ENCODE peak calls at places on chromosomes 6 and 20, in six cellular contexts. E, G, K, F, Y and V are unnamed samples.

GRCh38 chr6:106473807-106474206 is 113.3 kb downstream of the CRYBG1 start:
- DNase-seq in G (peak; percentile 81), Y (no peak), K (no peak), F (no peak), E (no peak), V (no peak)

GRCh38 chr20:62576815-62577214 is 65.5 kb upstream of the SLCO4A1 start:
- DNase-seq in F (no peak), G (peak; percentile 29), E (no peak), K (no peak), Y (no peak), V (no peak)

GRCh38 chr20:62875419-62876355 is 14.1 kb upstream of the TCFL5 start:
- DNase-seq in G (peak; percentile 82), Y (no peak), E (peak; percentile 61), K (peak; percentile 77), F (peak; percentile 57), V (peak; percentile 79)

GRCh38 chr6:48101277-48101676 is 9.7 kb downstream of the PTCHD4 start:
- DNase-seq in G (peak; percentile 19), K (no peak), E (no peak), F (no peak), Y (no peak), V (no peak)

GRCh38 chr6:34249469-34250370 is 914 bp upstream of the SMIM29 start:
- DNase-seq in F (no peak), G (no peak), K (no peak), Y (peak; percentile 13), E (no peak), V (no peak)

GRCh38 chr6:108497883-108498282 is 62.8 kb upstream of the FOXO3 start:
- DNase-seq in F (no peak), Y (peak; percentile 14), E (no peak), G (peak; percentile 80), K (peak; percentile 31), V (peak; percentile 42)

GRCh38 chr6:166166314-166167257 is 1.1 kb downstream of the TBXT start:
- DNase-seq in K (no peak), G (no peak), Y (no peak), E (no peak), F (no peak), V (no peak)

GRCh38 chr6:77447254-77447653 is 16.0 kb downstream of the HTR1B start:
- DNase-seq in G (no peak), E (no peak), F (no peak), Y (no peak), K (no peak), V (no peak)

GRCh38 chr6:606829-607379 is 50.0 kb downstream of the HUS1B start:
- DNase-seq in E (no peak), K (no peak), Y (no peak), F (no peak), G (no peak), V (no peak)

GRCh38 chr20:53738945-53739798 is 145.5 kb upstream of the ZNF217 start:
- DNase-seq in K (peak; percentile 27), G (peak; percentile 12), Y (peak; percentile 36), E (no peak), F (peak; percentile 31), V (no peak)

GRCh38 chr20:25016471-25016870 is 23.9 kb upstream of the APMAP start:
- DNase-seq in F (no peak), K (no peak), G (no peak), E (peak; percentile 14), Y (no peak), V (no peak)

GRCh38 chr6:35378281-35378680 is 35.9 kb downstream of the PPARD start:
- DNase-seq in E (no peak), Y (no peak), F (no peak), G (no peak), K (no peak), V (no peak)

GRCh38 chr6:56839533-56840183 is 115.2 kb upstream of the BEND6 start:
- DNase-seq in F (no peak), K (no peak), E (no peak), Y (no peak), G (no peak), V (no peak)

GRCh38 chr20:58092871-58093270 is 135.6 kb downstream of the ANKRD60 start:
- DNase-seq in G (no peak), K (no peak), E (no peak), Y (no peak), F (no peak), V (no peak)

GRCh38 chr6:131013495-131013894 is 49.5 kb downstream of the EPB41L2 start:
- DNase-seq in E (no peak), K (peak; percentile 12), F (no peak), G (peak; percentile 96), Y (no peak), V (no peak)

GRCh38 chr20:9608639-9609440 is 94.5 kb downstream of the LAMP5 start:
- DNase-seq in G (no peak), E (no peak), Y (no peak), F (no peak), K (no peak), V (no peak)

GRCh38 chr6:108564178-108564577 is 3.5 kb downstream of the FOXO3 start:
- DNase-seq in G (peak; percentile 85), K (no peak), F (no peak), E (no peak), Y (no peak), V (no peak)

GRCh38 chr6:122947355-122947754 is 48.7 kb upstream of the CLVS2 start:
- DNase-seq in E (no peak), Y (no peak), K (no peak), F (no peak), G (peak; percentile 47), V (peak; percentile 23)

GRCh38 chr6:75210885-75211739 is 5.3 kb upstream of the COL12A1 start:
- DNase-seq in G (peak; percentile 87), K (peak; percentile 73), E (no peak), F (no peak), Y (peak; percentile 75), V (peak; percentile 64)

GRCh38 chr6:167855825-167856425 is 29.2 kb downstream of the AFDN start:
- DNase-seq in F (no peak), G (peak; percentile 98), E (no peak), Y (no peak), K (no peak), V (no peak)

GRCh38 chr6:85273870-85274269 is 176.0 kb upstream of the NT5E start:
- DNase-seq in E (no peak), K (no peak), G (peak; percentile 26), F (no peak), Y (no peak), V (no peak)

GRCh38 chr6:26331809-26332226 is 33.2 kb upstream of the BTN3A2 start:
- DNase-seq in Y (peak; percentile 36), G (no peak), E (no peak), F (no peak), K (no peak), V (no peak)

GRCh38 chr6:14925025-14925595 is 320.8 kb upstream of the JARID2 start:
- DNase-seq in F (no peak), K (no peak), E (no peak), G (no peak), Y (no peak), V (no peak)

GRCh38 chr20:4711511-4711910 is 10.2 kb upstream of the PRND start:
- DNase-seq in E (no peak), Y (no peak), F (no peak), K (no peak), G (no peak), V (no peak)

GRCh38 chr20:33079267-33079666 is at the start of gene BPIFB4:
- DNase-seq in E (no peak), G (peak; percentile 7), K (no peak), Y (no peak), F (no peak), V (no peak)

GRCh38 chr6:100856146-100856545 is 25.0 kb downstream of the ASCC3 start:
- DNase-seq in K (no peak), F (no peak), G (no peak), Y (no peak), E (no peak), V (no peak)

GRCh38 chr6:88982720-88983119 is 19.3 kb upstream of the RNGTT start:
- DNase-seq in F (no peak), G (peak; percentile 85), Y (peak; percentile 66), E (no peak), K (peak; percentile 73), V (no peak)

GRCh38 chr6:131949909-131950766 is 1.0 kb downstream of the CCN2 start:
- DNase-seq in E (peak; percentile 73), F (no peak), K (peak; percentile 83), Y (peak; percentile 63), G (peak; percentile 97), V (peak; percentile 74)

GRCh38 chr6:169371344-169372144 is 117.9 kb upstream of the THBS2 start:
- DNase-seq in F (no peak), E (no peak), G (no peak), Y (no peak), K (no peak), V (no peak)

GRCh38 chr6:169370666-169371343 is 117.2 kb upstream of the THBS2 start:
- DNase-seq in G (peak; percentile 22), Y (no peak), F (no peak), E (no peak), K (no peak), V (no peak)

GRCh38 chr6:169370054-169370453 is 116.4 kb upstream of the THBS2 start:
- DNase-seq in E (no peak), Y (no peak), F (no peak), G (no peak), K (no peak), V (no peak)

GRCh38 chr6:169376458-169376857 is 122.8 kb upstream of the THBS2 start:
- DNase-seq in Y (no peak), G (no peak), K (no peak), F (no peak), E (no peak), V (no peak)

GRCh38 chr6:169372616-169373015 is 119.0 kb upstream of the THBS2 start:
- DNase-seq in E (no peak), G (no peak), F (no peak), Y (no peak), K (no peak), V (no peak)
- TF ChIP-seq CTCF in E (no peak), G (no peak), F (no peak), Y (no peak), K (no peak), V (no peak)

GRCh38 chr6:129269891-129270290 is 387.0 kb downstream of the LAMA2 start:
- DNase-seq in E (no peak), K (no peak), Y (no peak), F (no peak), G (no peak), V (no peak)
- TF ChIP-seq CTCF in E (no peak), K (no peak), Y (no peak), F (no peak), G (no peak), V (no peak)

DNA sequence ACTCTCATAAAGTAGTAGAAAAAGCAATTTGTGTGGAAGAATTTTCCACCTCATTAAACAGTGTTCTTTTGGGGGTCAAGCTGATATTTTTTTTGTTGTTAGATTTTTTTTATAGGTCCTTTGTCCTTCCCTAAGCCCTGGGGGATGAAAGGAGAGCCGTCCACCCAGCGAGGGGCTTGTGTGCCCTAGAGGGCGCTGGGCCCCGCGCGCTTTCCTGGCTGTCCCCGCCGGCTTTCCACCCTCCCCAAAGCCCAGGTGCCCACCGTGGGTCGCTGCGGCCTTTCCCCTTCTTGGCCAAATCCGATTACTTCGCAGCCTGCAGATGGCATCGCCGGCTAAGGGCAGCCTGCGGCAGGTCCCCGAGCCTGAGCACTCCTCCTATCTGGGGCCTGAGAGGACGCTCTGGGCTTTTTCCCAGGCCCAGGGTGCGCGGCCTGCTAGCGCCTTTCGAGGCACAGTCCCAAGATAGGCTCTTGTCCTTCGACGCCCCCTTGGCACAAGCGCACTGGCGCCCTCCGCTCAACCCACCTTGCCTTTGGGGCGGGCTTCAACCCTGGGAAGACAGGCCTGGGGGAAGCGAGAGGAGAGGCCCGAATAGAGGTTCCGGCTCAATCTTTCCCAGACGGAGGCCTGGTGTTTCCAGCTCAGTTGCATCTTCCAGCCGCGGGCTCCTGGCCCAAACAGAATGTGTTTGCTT is 33.6 kb downstream of the TFAP2A start:
- DNase-seq in K (no peak), E (no peak), F (no peak), G (no peak), Y (no peak), V (no peak)
- TF ChIP-seq CTCF in K (no peak), E (no peak), F (no peak), G (no peak), Y (no peak), V (peak; percentile 35)

GRCh38 chr6:23031986-23032385 is 462.6 kb downstream of the HDGFL1 start:
- DNase-seq in K (no peak), G (peak; percentile 59), F (no peak), Y (no peak), E (no peak), V (no peak)
- TF ChIP-seq CTCF in K (no peak), G (no peak), F (no peak), Y (no peak), E (no peak), V (no peak)